ENCODE peak calls at places on chromosomes 16 and 17, in six cellular contexts. A, Z, T, Y, X and D are unnamed samples.

GRCh38 chr16:86901483-86901882 is 323.1 kb downstream of the FOXL1 start:
- DNase-seq in Z (no peak), X (no peak), T (no peak), A (no peak), Y (peak), D (no peak)

GRCh38 chr17:2064980-2065785 is 10.3 kb downstream of the HIC1 start:
- DNase-seq in X (no peak), A (no peak), T (no peak), Z (no peak), Y (no peak), D (no peak)

GRCh38 chr17:15092762-15093161 is 172.4 kb downstream of the PMP22 start:
- DNase-seq in T (no peak), Y (no peak), X (peak), A (peak), Z (no peak), D (no peak)

GRCh38 chr16:85072947-85073346 is 39.3 kb downstream of the CIBAR2 start:
- DNase-seq in Z (no peak), A (peak), X (peak), T (no peak), Y (no peak), D (no peak)

GRCh38 chr16:4534151-4534790 is 4.3 kb downstream of the CDIP1 start:
- DNase-seq in X (no peak), Y (no peak), Z (no peak), A (no peak), T (no peak), D (no peak)

GRCh38 chr16:1964046-1964505 is 550 bp downstream of the RPS2 start:
- DNase-seq in T (no peak), Z (no peak), X (no peak), Y (no peak), A (no peak), D (no peak)

GRCh38 chr17:3873862-3874261 is 19.0 kb downstream of the CAMKK1 start:
- DNase-seq in Y (no peak), Z (no peak), T (no peak), A (no peak), X (no peak), D (no peak)

GRCh38 chr17:64781394-64781793 is 119.3 kb upstream of the SMURF2 start:
- DNase-seq in Z (peak), Y (no peak), T (no peak), A (no peak), X (no peak), D (no peak)

GRCh38 chr16:67661101-67661661 is 421 bp downstream of the PARD6A start:
- DNase-seq in A (no peak), T (no peak), Z (no peak), X (no peak), Y (peak), D (no peak)

GRCh38 chr16:794853-795466 is 5.6 kb downstream of the GNG13 start:
- DNase-seq in Y (no peak), X (no peak), Z (no peak), A (no peak), T (no peak), D (no peak)

GRCh38 chr17:76497979-76498885 is 3.0 kb downstream of the RHBDF2 start:
- DNase-seq in A (no peak), T (peak), Z (no peak), Y (peak), X (peak), D (no peak)

GRCh38 chr17:39634384-39634871 is 2.5 kb upstream of the STARD3 start:
- DNase-seq in X (no peak), Z (no peak), Y (no peak), A (no peak), T (no peak), D (no peak)

GRCh38 chr16:15810411-15810810 is 46.4 kb downstream of the MYH11 start:
- DNase-seq in Y (no peak), Z (no peak), A (no peak), T (no peak), X (no peak), D (no peak)

GRCh38 chr17:64385187-64386083 is 5.2 kb downstream of the PECAM1 start:
- DNase-seq in Z (no peak), A (peak), X (peak), Y (peak), T (no peak), D (no peak)

GRCh38 chr17:57697197-57697596 is 47.9 kb downstream of the CCDC182 start:
- DNase-seq in X (no peak), Z (no peak), A (no peak), Y (no peak), T (no peak), D (no peak)

GRCh38 chr16:27323781-27324561 is 10.2 kb downstream of the IL4R start:
- DNase-seq in A (no peak), X (no peak), Y (no peak), T (no peak), Z (no peak), D (no peak)

GRCh38 chr16:2531371-2531695 is at the start of gene CEMP1:
- DNase-seq in Y (no peak), Z (no peak), X (no peak), A (no peak), T (no peak), D (no peak)

GRCh38 chr17:50585346-50585745 is 24.8 kb downstream of the CACNA1G start:
- DNase-seq in A (no peak), Y (no peak), X (no peak), Z (no peak), T (no peak), D (no peak)

GRCh38 chr16:15451098-15451731 is 16.8 kb downstream of the BMERB1 start:
- DNase-seq in X (no peak), A (no peak), T (no peak), Y (no peak), Z (no peak), D (no peak)

GRCh38 chr16:89529097-89529496 is 20.9 kb downstream of the SPG7 start:
- DNase-seq in Y (no peak), X (no peak), Z (no peak), A (no peak), T (no peak), D (no peak)

GRCh38 chr16:22843856-22844255 is 29.9 kb downstream of the HS3ST2 start:
- DNase-seq in Z (no peak), A (no peak), T (no peak), X (no peak), Y (no peak), D (no peak)

GRCh38 chr17:81322271-81323082 is 27.4 kb upstream of the SLC38A10 start:
- DNase-seq in T (no peak), Y (no peak), A (no peak), Z (no peak), X (no peak), D (no peak)